ENCODE peak calls at places on chromosomes 12 and 14, in ten cellular contexts. S, P, B, O, Z, R, T, C, X and N are unnamed samples. For H3K4me1 and H3K36me3, the result is how much of the 10 kb centered on the place peaks cover.

GRCh38 chr12:107399061-107399460 is 286.5 kb upstream of the PWP1 start:
- DNase-seq in P (no peak), C (no peak), X (no peak), T (no peak), S (no peak), Z (no peak), O (no peak), R (no peak), B (peak), N (no peak)

GRCh38 chr14:95979339-95980042 is 59.7 kb upstream of the C14orf132 start:
- DNase-seq in T (peak), R (no peak), X (no peak), S (no peak), Z (peak), B (peak), P (peak), O (no peak), C (no peak), N (no peak)

GRCh38 chr12:66066071-66066928 is 64.2 kb downstream of the LLPH start:
- DNase-seq in B (peak), C (peak), Z (no peak), X (no peak), O (no peak), S (no peak), T (peak), P (peak), R (no peak), N (no peak)

GRCh38 chr14:88277205-88277604 is 45.9 kb downstream of the KCNK10 start:
- DNase-seq in P (no peak), C (no peak), R (no peak), T (no peak), B (no peak), S (no peak), O (no peak), Z (no peak), X (no peak), N (no peak)

GRCh38 chr14:95935228-95935822 is 58.7 kb downstream of the TUNAR start:
- DNase-seq in S (no peak), R (no peak), C (peak), O (peak), X (peak), Z (peak), T (peak), B (peak), P (peak), N (peak)

GRCh38 chr12:16389594-16389993 is 42.1 kb downstream of the MGST1 start:
- DNase-seq in X (no peak), C (peak), P (no peak), Z (no peak), B (peak), R (no peak), S (no peak), T (no peak), O (no peak), N (no peak)

GRCh38 chr12:104414581-104415305 is 42.0 kb upstream of the CHST11 start:
- DNase-seq in P (no peak), B (no peak), X (no peak), C (no peak), Z (no peak), R (no peak), O (no peak), S (no peak), T (no peak), N (no peak)

GRCh38 chr12:1542599-1542998 is 51.8 kb downstream of the FBXL14 start:
- DNase-seq in R (no peak), T (no peak), X (no peak), C (no peak), S (no peak), B (no peak), O (no peak), P (no peak), Z (no peak), N (no peak)

GRCh38 chr12:64256166-64256800 is 34.2 kb upstream of the KICS2 start:
- DNase-seq in P (peak), S (no peak), R (no peak), O (no peak), B (peak), Z (peak), C (peak), X (peak), T (peak), N (no peak)

GRCh38 chr14:51562816-51563215 is 88.9 kb upstream of the FRMD6 start:
- DNase-seq in S (no peak), Z (no peak), P (no peak), R (no peak), C (peak), T (no peak), O (no peak), B (peak), X (no peak), N (no peak)

GRCh38 chr14:38951451-38951850 is 151.6 kb downstream of the SEC23A start:
- DNase-seq in X (no peak), C (peak), Z (no peak), S (no peak), R (no peak), O (no peak), T (no peak), B (peak), P (peak), N (no peak)

GRCh38 chr12:46558696-46559095 is 186.1 kb upstream of the SLC38A2 start:
- DNase-seq in R (no peak), O (no peak), Z (no peak), P (no peak), S (no peak), B (peak), C (no peak), T (no peak), X (no peak), N (no peak)

GRCh38 chr14:53551862-53552261 is 398.7 kb upstream of the DDHD1 start:
- DNase-seq in P (no peak), C (no peak), B (no peak), O (no peak), X (no peak), S (no peak), Z (no peak), T (no peak), R (no peak), N (no peak)

GRCh38 chr12:25242981-25243764 is 7.6 kb downstream of the KRAS start:
- DNase-seq in S (no peak), R (peak), C (peak), P (no peak), X (no peak), T (no peak), Z (no peak), B (peak), O (no peak), N (no peak)

GRCh38 chr14:31297701-31298344 is 90.2 kb upstream of the HECTD1 start:
- DNase-seq in P (no peak), T (no peak), O (no peak), B (peak), X (no peak), R (no peak), Z (no peak), C (no peak), S (no peak), N (no peak)

GRCh38 chr12:75560167-75560566 is 48.8 kb upstream of the KRR1 start:
- DNase-seq in C (peak), B (peak), T (peak), Z (peak), P (peak), R (no peak), X (no peak), S (no peak), O (no peak), N (no peak)

GRCh38 chr12:76303989-76304460 is 44.2 kb downstream of the BBS10 start:
- DNase-seq in Z (no peak), X (no peak), O (no peak), S (no peak), C (no peak), B (no peak), P (no peak), T (no peak), R (no peak), N (no peak)

GRCh38 chr14:103339561-103339960 is 5.5 kb downstream of the EIF5 start:
- DNase-seq in P (no peak), Z (no peak), R (no peak), O (no peak), B (no peak), C (no peak), X (no peak), S (no peak), T (no peak), N (no peak)

GRCh38 chr14:58177125-58177524 is 22.8 kb upstream of the ACTR10 start:
- DNase-seq in R (no peak), Z (no peak), S (no peak), P (no peak), B (no peak), X (no peak), O (no peak), C (no peak), T (no peak), N (no peak)

GRCh38 chr12:54977155-54977554 is 7.4 kb downstream of the TESPA1 start:
- DNase-seq in O (no peak), R (no peak), T (no peak), X (no peak), Z (no peak), B (peak), C (peak), S (no peak), P (no peak), N (no peak)

GRCh38 chr14:72812292-72812851 is 81.5 kb downstream of the DPF3 start:
- DNase-seq in O (peak), S (peak), Z (no peak), R (peak), B (no peak), T (peak), P (no peak), X (no peak), C (no peak), N (no peak)

GRCh38 chr12:51011960-51012359 is 14.2 kb downstream of the SLC11A2 start:
- DNase-seq in O (no peak), T (no peak), B (peak), P (peak), C (no peak), S (no peak), R (no peak), Z (no peak), X (no peak), N (peak)

GRCh38 chr12:92224685-92225331 is 79.2 kb upstream of the BTG1 start:
- DNase-seq in X (no peak), P (no peak), C (peak), O (no peak), T (no peak), Z (no peak), S (no peak), R (no peak), B (peak), N (no peak)

GRCh38 chr12:44930972-44931600 is 55.0 kb upstream of the NELL2 start:
- DNase-seq in X (peak), R (no peak), B (peak), P (peak), T (peak), Z (peak), O (no peak), S (no peak), C (peak), N (no peak)

GRCh38 chr14:33788116-33788515 is 162.8 kb downstream of the EGLN3 start:
- DNase-seq in R (no peak), C (no peak), X (no peak), S (no peak), Z (no peak), P (no peak), B (no peak), T (no peak), O (no peak), N (no peak)

GRCh38 chr12:113276306-113276705 is 55.0 kb downstream of the TPCN1 start:
- DNase-seq in O (no peak), T (no peak), P (no peak), S (no peak), Z (no peak), C (no peak), R (no peak), B (no peak), X (no peak), N (no peak)

GRCh38 chr12:26135010-26135420 is 10.2 kb upstream of the BHLHE41 start:
- DNase-seq in T (no peak), X (no peak), P (peak), S (no peak), O (no peak), B (peak), Z (no peak), R (peak), C (no peak), N (peak)

GRCh38 chr14:90393966-90394365 is 2.9 kb upstream of the CALM1 start:
- DNase-seq in O (no peak), T (no peak), X (no peak), S (no peak), P (no peak), R (no peak), Z (no peak), B (no peak), C (no peak), N (no peak)

GRCh38 chr12:65606008-65606766 is 218.1 kb upstream of the HMGA2 start:
- DNase-seq in B (no peak), O (no peak), R (no peak), S (no peak), T (no peak), X (no peak), P (peak), C (no peak), Z (no peak), N (no peak)

GRCh38 chr12:13219320-13219719 is 22.8 kb downstream of the EMP1 start:
- DNase-seq in C (no peak), Z (no peak), B (peak), S (no peak), O (no peak), T (no peak), X (no peak), R (no peak), P (no peak), N (no peak)

GRCh38 chr12:6569312-6569711 is 1.2 kb upstream of the NOP2 start:
- DNase-seq in O (no peak), Z (no peak), C (no peak), T (no peak), R (no peak), P (no peak), X (no peak), B (no peak), S (no peak), N (peak)

GRCh38 chr14:54322668-54323380 is 74.0 kb upstream of the CDKN3 start:
- DNase-seq in B (no peak), X (no peak), P (no peak), C (no peak), S (peak), R (no peak), Z (no peak), O (no peak), T (no peak), N (no peak)

GRCh38 chr12:69789351-69789750 is 35.7 kb upstream of the MYRFL start:
- DNase-seq in R (no peak), X (no peak), O (no peak), S (no peak), T (no peak), B (no peak), P (no peak), Z (no peak), C (no peak), N (no peak)

GRCh38 chr12:14416658-14417057 is 51.2 kb downstream of the ATF7IP start:
- DNase-seq in O (peak), X (peak), Z (peak), B (peak), R (no peak), T (peak), P (peak), S (no peak), C (peak), N (no peak)

GRCh38 chr12:102953221-102953620 is 4.3 kb upstream of the ASCL1 start:
- DNase-seq in B (no peak), Z (no peak), C (no peak), X (no peak), R (no peak), O (no peak), T (no peak), S (no peak), P (no peak), N (no peak)

GRCh38 chr14:53304726-53305381 is 151.7 kb upstream of the DDHD1 start:
- DNase-seq in C (peak), S (peak), Z (peak), P (no peak), B (no peak), O (no peak), R (no peak), X (no peak), T (no peak), N (no peak)

GRCh38 chr14:99757331-99758070 is 35.7 kb upstream of the EML1 start:
- DNase-seq in X (no peak), R (no peak), S (no peak), B (peak), Z (no peak), P (peak), C (peak), T (no peak), O (no peak), N (no peak)
- H3K4me1 ChIP-seq in X (under half), R (under half), S (half or more), B (half or more), Z (under half), P (under half), C (under half), T (under half), O (half or more), N (under half)

GRCh38 chr12:131765961-131766360 is 55.1 kb downstream of the SFSWAP start:
- DNase-seq in B (no peak), C (no peak), X (no peak), S (no peak), T (no peak), Z (no peak), P (no peak), O (no peak), R (no peak), N (no peak)
- H3K36me3 ChIP-seq in B (under half), C (under half), X (half or more), S (half or more), T (under half), Z (under half), P (half or more), O (half or more), R (under half), N (under half)

GRCh38 chr14:35341454-35342159 is 49.4 kb downstream of the PSMA6 start:
- DNase-seq in C (peak), Z (peak), P (peak), S (peak), R (peak), B (peak), T (peak), X (no peak), O (peak), N (peak)
- H3K4me3 ChIP-seq in C (no peak), Z (no peak), P (no peak), S (peak), R (no peak), B (peak), T (no peak), X (no peak), O (peak), N (no peak)

DNA sequence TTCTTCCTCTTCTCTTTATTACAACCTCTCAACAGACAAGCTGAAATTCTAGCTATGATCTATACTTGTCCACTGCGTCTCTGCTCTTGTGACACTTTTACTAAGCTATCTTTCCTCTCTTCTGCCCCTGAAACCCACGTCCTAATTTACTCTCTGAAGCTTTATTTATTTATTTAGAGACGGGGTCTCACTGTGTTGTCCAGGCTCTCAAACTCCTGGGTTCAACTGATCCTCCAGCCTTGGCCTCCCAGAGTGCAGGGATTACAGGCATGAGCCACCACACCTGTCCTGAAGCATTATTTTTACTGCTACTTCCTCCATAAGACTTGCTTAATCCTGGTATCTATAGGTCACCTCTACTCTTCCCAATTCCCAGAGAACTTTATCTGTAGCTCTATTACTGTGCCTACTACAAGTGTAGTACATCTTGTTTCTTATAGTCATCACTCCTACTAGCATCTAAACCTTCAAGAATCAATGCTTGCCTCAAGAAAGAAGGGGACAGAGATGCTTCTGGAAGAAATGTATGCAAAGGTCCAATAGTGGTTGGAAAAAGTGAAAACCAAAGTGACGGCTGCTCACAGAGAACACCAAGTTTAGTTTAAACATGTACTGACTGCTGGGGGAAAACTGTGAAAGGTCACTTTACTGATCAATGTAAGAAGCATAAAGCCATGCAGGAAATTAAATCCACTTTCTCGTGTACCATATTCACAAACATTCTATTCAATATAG is 61.3 kb downstream of the MED13L start:
- DNase-seq in T (no peak), X (no peak), O (no peak), R (no peak), Z (no peak), B (no peak), P (no peak), S (no peak), C (no peak), N (no peak)
- H3K4me1 ChIP-seq in T (under half), X (under half), O (half or more), R (under half), Z (under half), B (under half), P (under half), S (half or more), C (under half), N (under half)

GRCh38 chr14:106294324-106294723 is 767.9 kb downstream of the TMEM121 start:
- DNase-seq in S (no peak), X (no peak), C (no peak), Z (no peak), O (no peak), P (no peak), B (no peak), T (no peak), R (no peak), N (no peak)
- H3K36me3 ChIP-seq in S (under half), X (under half), C (under half), Z (under half), O (under half), P (under half), B (under half), T (under half), R (under half), N (under half)

DNA sequence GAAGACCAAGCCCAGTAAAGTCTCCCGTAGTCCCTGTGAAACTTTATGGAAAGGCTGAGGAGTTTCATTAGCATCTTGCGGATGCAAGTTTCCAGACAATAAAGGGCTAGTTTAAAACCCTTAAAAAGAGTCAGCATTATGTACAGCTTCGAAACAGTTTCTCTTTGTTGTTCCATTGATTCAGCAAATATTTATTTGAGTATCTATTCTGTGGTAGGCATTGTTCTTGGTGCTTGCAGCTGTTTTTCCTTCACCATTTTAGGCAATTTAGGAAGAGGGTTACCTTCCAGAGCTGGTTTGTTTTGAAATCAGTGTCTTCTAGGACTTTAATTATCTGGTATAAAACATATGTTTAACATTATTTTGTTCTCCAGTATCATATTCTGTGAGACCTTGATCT is 1.5 kb downstream of the SLIRP start:
- DNase-seq in C (no peak), P (no peak), O (no peak), Z (no peak), S (no peak), T (no peak), X (no peak), R (no peak), B (no peak), N (no peak)
- H3K4me3 ChIP-seq in C (peak), P (peak), O (no peak), Z (peak), S (peak), T (peak), X (peak), R (no peak), B (peak), N (no peak)

GRCh38 chr14:97791072-97791471 is 993.9 kb downstream of the VRK1 start:
- DNase-seq in T (no peak), S (no peak), C (no peak), R (no peak), P (no peak), O (no peak), X (no peak), Z (no peak), B (no peak), N (no peak)

GRCh38 chr14:97785495-97785894 is 988.3 kb downstream of the VRK1 start:
- DNase-seq in R (no peak), S (no peak), C (no peak), B (no peak), X (no peak), P (no peak), Z (no peak), T (no peak), O (no peak), N (no peak)

GRCh38 chr14:97788846-97789528 is 991.8 kb downstream of the VRK1 start:
- DNase-seq in B (no peak), P (no peak), Z (no peak), T (no peak), R (no peak), X (no peak), C (no peak), O (no peak), S (no peak), N (no peak)

GRCh38 chr14:97791906-97792305 is 994.7 kb downstream of the VRK1 start:
- DNase-seq in Z (no peak), O (no peak), R (no peak), T (no peak), B (no peak), P (no peak), C (no peak), X (no peak), S (no peak), N (no peak)

DNA sequence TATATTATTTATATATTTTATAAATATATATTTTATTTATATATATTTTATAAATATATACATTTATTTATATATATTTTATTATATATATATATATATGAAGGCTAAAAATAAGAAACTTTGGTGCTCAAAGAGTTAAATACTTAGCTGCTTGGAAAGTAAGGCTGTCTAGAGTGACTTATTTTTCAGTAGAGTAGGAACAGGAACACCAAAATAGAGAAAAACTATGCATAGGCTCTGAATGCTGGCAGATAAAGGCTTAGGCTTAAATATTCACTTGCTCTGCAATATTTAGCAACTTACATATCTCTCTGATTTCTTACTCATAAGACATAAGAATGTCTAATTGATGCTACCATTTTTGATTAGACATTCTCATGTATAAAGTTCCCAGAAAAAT is 991.2 kb downstream of the VRK1 start:
- DNase-seq in R (no peak), Z (peak), X (no peak), C (no peak), P (peak), O (no peak), T (no peak), B (no peak), S (no peak), N (no peak)
- H3K4me1 ChIP-seq in R (under half), Z (under half), X (under half), C (under half), P (under half), O (under half), T (under half), B (under half), S (under half), N (under half)